ENCODE peak calls at places on chromosomes 1 and 21, in five cellular contexts. M is tibial nerve, O is OCI-LY7, K is pulmonary artery endothelial cell, I is amniotic stem cell. Q is an unnamed sample.

GRCh38 chr1:8510041-8510823 is 192.3 kb downstream of the SLC45A1 start:
- DNase-seq in O (peak; percentile 68), K (no peak), I (peak; percentile 71), M (no peak), Q (no peak)

GRCh38 chr1:18109756-18110597 is 2.4 kb downstream of the IGSF21 start:
- DNase-seq in M (peak; percentile 26), O (no peak), K (no peak), I (no peak), Q (no peak)

GRCh38 chr21:39377444-39378050 is 28.7 kb upstream of the HMGN1 start:
- DNase-seq in M (no peak), K (peak; percentile 13), I (no peak), O (no peak), Q (no peak)

GRCh38 chr1:115958866-115959265 is 17.4 kb upstream of the SLC22A15 start:
- DNase-seq in I (no peak), M (no peak), O (no peak), K (no peak), Q (no peak)

GRCh38 chr1:46532498-46533178 is 18.8 kb downstream of the KNCN start:
- DNase-seq in K (no peak), I (peak; percentile 45), M (peak; percentile 29), O (peak; percentile 15), Q (no peak)

GRCh38 chr1:77060000-77060399 is 159.2 kb downstream of the PIGK start:
- DNase-seq in M (no peak), K (no peak), O (no peak), I (no peak), Q (no peak)

GRCh38 chr1:179059185-179059483 is 22.7 kb upstream of the TOR3A start:
- DNase-seq in O (no peak), K (no peak), I (no peak), M (no peak), Q (no peak)

GRCh38 chr1:204523605-204524215 is 7.5 kb downstream of the MDM4 start:
- DNase-seq in M (no peak), K (no peak), O (peak; percentile 64), I (no peak), Q (no peak)

GRCh38 chr1:116986531-116987255 is 14.9 kb upstream of the CD101 start:
- DNase-seq in O (no peak), K (no peak), M (no peak), I (no peak), Q (no peak)

Q was measured in glomerular endothelial cell.